ENCODE peak calls at places on chromosome 12, in five cellular contexts. One of them, this sample, is unnamed.

GRCh38 chr12:47124451-47124850 is 44.7 kb upstream of the AMIGO2 start:
- DNase-seq in germinal center: no peak
- DNase-seq in stimulated activated CD8-positive, alpha-beta memory T cell treated with anti-CD3 and anti-CD28 coated beads, Interleukin-2, amount 100 ng/mL, for 48 hours: no peak
- DNase-seq in BE2C: no peak
- DNase-seq in AG08396: no peak
- DNase-seq in this sample: peak; percentile 24

GRCh38 chr12:104413330-104413729 is 43.4 kb upstream of the CHST11 start:
- DNase-seq in germinal center: no peak
- DNase-seq in stimulated activated CD8-positive, alpha-beta memory T cell treated with anti-CD3 and anti-CD28 coated beads, Interleukin-2, amount 100 ng/mL, for 48 hours: no peak
- DNase-seq in BE2C: no peak
- DNase-seq in AG08396: no peak
- DNase-seq in this sample: no peak

GRCh38 chr12:1517734-1518485 is 76.5 kb downstream of the FBXL14 start:
- DNase-seq in germinal center: no peak
- DNase-seq in stimulated activated CD8-positive, alpha-beta memory T cell treated with anti-CD3 and anti-CD28 coated beads, Interleukin-2, amount 100 ng/mL, for 48 hours: no peak
- DNase-seq in BE2C: no peak
- DNase-seq in AG08396: no peak
- DNase-seq in this sample: no peak

GRCh38 chr12:116418551-116418950 is 140.6 kb upstream of the MAP1LC3B2 start:
- DNase-seq in germinal center: no peak
- DNase-seq in stimulated activated CD8-positive, alpha-beta memory T cell treated with anti-CD3 and anti-CD28 coated beads, Interleukin-2, amount 100 ng/mL, for 48 hours: no peak
- DNase-seq in BE2C: no peak
- DNase-seq in AG08396: no peak
- DNase-seq in this sample: no peak

GRCh38 chr12:123813349-123813748 is 51.2 kb downstream of the DNAH10 start:
- DNase-seq in germinal center: no peak
- DNase-seq in stimulated activated CD8-positive, alpha-beta memory T cell treated with anti-CD3 and anti-CD28 coated beads, Interleukin-2, amount 100 ng/mL, for 48 hours: no peak
- DNase-seq in BE2C: no peak
- DNase-seq in AG08396: no peak
- DNase-seq in this sample: peak; percentile 66

GRCh38 chr12:52184813-52185212 is 7.0 kb downstream of the KRT80 start:
- DNase-seq in germinal center: no peak
- DNase-seq in stimulated activated CD8-positive, alpha-beta memory T cell treated with anti-CD3 and anti-CD28 coated beads, Interleukin-2, amount 100 ng/mL, for 48 hours: no peak
- DNase-seq in BE2C: peak; percentile 45
- DNase-seq in AG08396: no peak
- DNase-seq in this sample: no peak

GRCh38 chr12:27013606-27014084 is 539 bp downstream of the TM7SF3 start:
- DNase-seq in germinal center: no peak
- DNase-seq in stimulated activated CD8-positive, alpha-beta memory T cell treated with anti-CD3 and anti-CD28 coated beads, Interleukin-2, amount 100 ng/mL, for 48 hours: peak; percentile 29
- DNase-seq in BE2C: no peak
- DNase-seq in AG08396: peak; percentile 31
- DNase-seq in this sample: peak; percentile 52

GRCh38 chr12:109934026-109934425 is 34.0 kb downstream of the TCHP start:
- DNase-seq in germinal center: no peak
- DNase-seq in stimulated activated CD8-positive, alpha-beta memory T cell treated with anti-CD3 and anti-CD28 coated beads, Interleukin-2, amount 100 ng/mL, for 48 hours: no peak
- DNase-seq in BE2C: no peak
- DNase-seq in AG08396: no peak
- DNase-seq in this sample: no peak

GRCh38 chr12:124869011-124869665 is 5.5 kb upstream of the SCARB1 start:
- DNase-seq in germinal center: no peak
- DNase-seq in stimulated activated CD8-positive, alpha-beta memory T cell treated with anti-CD3 and anti-CD28 coated beads, Interleukin-2, amount 100 ng/mL, for 48 hours: no peak
- DNase-seq in BE2C: no peak
- DNase-seq in AG08396: no peak
- DNase-seq in this sample: no peak

GRCh38 chr12:52836042-52836466 is 1.9 kb upstream of the KRT79 start:
- DNase-seq in germinal center: no peak
- DNase-seq in stimulated activated CD8-positive, alpha-beta memory T cell treated with anti-CD3 and anti-CD28 coated beads, Interleukin-2, amount 100 ng/mL, for 48 hours: peak; percentile 64
- DNase-seq in BE2C: no peak
- DNase-seq in AG08396: peak; percentile 55
- DNase-seq in this sample: peak; percentile 61

GRCh38 chr12:47766496-47767196 is 6.4 kb upstream of the SLC48A1 start:
- DNase-seq in germinal center: no peak
- DNase-seq in stimulated activated CD8-positive, alpha-beta memory T cell treated with anti-CD3 and anti-CD28 coated beads, Interleukin-2, amount 100 ng/mL, for 48 hours: no peak
- DNase-seq in BE2C: no peak
- DNase-seq in AG08396: no peak
- DNase-seq in this sample: no peak

GRCh38 chr12:49019435-49020317 is 1.1 kb upstream of the PRKAG1 start:
- DNase-seq in germinal center: peak; percentile 85
- DNase-seq in stimulated activated CD8-positive, alpha-beta memory T cell treated with anti-CD3 and anti-CD28 coated beads, Interleukin-2, amount 100 ng/mL, for 48 hours: peak; percentile 14
- DNase-seq in BE2C: peak; percentile 64
- DNase-seq in AG08396: no peak
- DNase-seq in this sample: peak; percentile 67

GRCh38 chr12:94622475-94622874 is 27.9 kb downstream of the TMCC3 start:
- DNase-seq in germinal center: no peak
- DNase-seq in stimulated activated CD8-positive, alpha-beta memory T cell treated with anti-CD3 and anti-CD28 coated beads, Interleukin-2, amount 100 ng/mL, for 48 hours: no peak
- DNase-seq in BE2C: no peak
- DNase-seq in AG08396: no peak
- DNase-seq in this sample: no peak

GRCh38 chr12:86727151-86727550 is 471.0 kb upstream of the MGAT4C start:
- DNase-seq in germinal center: no peak
- DNase-seq in stimulated activated CD8-positive, alpha-beta memory T cell treated with anti-CD3 and anti-CD28 coated beads, Interleukin-2, amount 100 ng/mL, for 48 hours: no peak
- DNase-seq in BE2C: no peak
- DNase-seq in AG08396: no peak
- DNase-seq in this sample: no peak

GRCh38 chr12:107349008-107349747 is 255.8 kb upstream of the CRY1 start:
- DNase-seq in germinal center: no peak
- DNase-seq in stimulated activated CD8-positive, alpha-beta memory T cell treated with anti-CD3 and anti-CD28 coated beads, Interleukin-2, amount 100 ng/mL, for 48 hours: no peak
- DNase-seq in BE2C: no peak
- DNase-seq in AG08396: peak; percentile 53
- DNase-seq in this sample: peak; percentile 67

GRCh38 chr12:49292729-49293055 is 2.3 kb upstream of the PRPH start:
- DNase-seq in germinal center: no peak
- DNase-seq in stimulated activated CD8-positive, alpha-beta memory T cell treated with anti-CD3 and anti-CD28 coated beads, Interleukin-2, amount 100 ng/mL, for 48 hours: no peak
- DNase-seq in BE2C: peak; percentile 78
- DNase-seq in AG08396: no peak
- DNase-seq in this sample: no peak